ENCODE peak calls at places on chromosomes 16 and 17, in four cellular contexts. B is hepatocyte, F is fibroblast of lung, O is A549. Y is an unnamed sample.

GRCh38 chr17:55086635-55087058 is 118.1 kb downstream of the STXBP4 start:
- DNase-seq in B (no peak), F (peak; percentile 92), O (no peak), Y (no peak)

GRCh38 chr16:51242281-51242994 is 91.4 kb upstream of the SALL1 start:
- DNase-seq in B (no peak), O (no peak), F (no peak), Y (no peak)

GRCh38 chr17:56320443-56320842 is 167.2 kb downstream of the ANKFN1 start:
- DNase-seq in O (no peak), F (no peak), B (no peak), Y (no peak)

GRCh38 chr16:2027024-2028010 is 615 bp downstream of the NHERF2 start:
- DNase-seq in B (no peak), F (no peak), O (no peak), Y (peak; percentile 44)

GRCh38 chr17:66627985-66628384 is 206.9 kb upstream of the CACNG5 start:
- DNase-seq in B (peak; percentile 39), O (no peak), F (no peak), Y (no peak)

GRCh38 chr16:83068686-83069085 is 441.9 kb downstream of the CDH13 start:
- DNase-seq in O (no peak), B (no peak), F (peak; percentile 63), Y (no peak)

GRCh38 chr17:76716146-76716833 is 5.5 kb upstream of the MXRA7 start:
- DNase-seq in F (peak; percentile 98), O (no peak), B (peak; percentile 75), Y (no peak)

GRCh38 chr16:84741351-84741791 is 41.6 kb downstream of the USP10 start:
- DNase-seq in O (no peak), B (no peak), F (peak; percentile 33), Y (no peak)

GRCh38 chr17:82901836-82902235 is 62.0 kb upstream of the ZNF750 start:
- DNase-seq in O (no peak), F (no peak), B (no peak), Y (no peak)

GRCh38 chr16:17358350-17358749 is 112.4 kb downstream of the XYLT1 start:
- DNase-seq in F (no peak), B (no peak), O (no peak), Y (no peak)

GRCh38 chr16:17360810-17361209 is 110.0 kb downstream of the XYLT1 start:
- DNase-seq in O (no peak), B (no peak), F (no peak), Y (no peak)

GRCh38 chr16:17357302-17358062 is 113.3 kb downstream of the XYLT1 start:
- DNase-seq in O (no peak), F (no peak), B (no peak), Y (no peak)

GRCh38 chr16:17358846-17359245 is 111.9 kb downstream of the XYLT1 start:
- DNase-seq in B (no peak), O (no peak), F (no peak), Y (no peak)

GRCh38 chr16:17359778-17360177 is 111.0 kb downstream of the XYLT1 start:
- DNase-seq in O (no peak), B (no peak), F (no peak), Y (peak; percentile 33)
- H3K4me2 ChIP-seq in O (no peak overlapping the region), B (no peak overlapping the region), F (no peak overlapping the region), Y (peak overlapping the region; percentile 23)

GRCh38 chr16:58236831-58237230 is 38.9 kb upstream of the CSNK2A2 start:
- DNase-seq in B (no peak), F (no peak), O (no peak), Y (no peak)

GRCh38 chr16:58234831-58235595 is 37.1 kb upstream of the CSNK2A2 start:
- DNase-seq in O (no peak), F (no peak), B (no peak), Y (no peak)

GRCh38 chr16:58230259-58230658 is 32.4 kb upstream of the CSNK2A2 start:
- DNase-seq in F (no peak), O (no peak), B (no peak), Y (no peak)

GRCh38 chr16:58236231-58236690 is 38.4 kb upstream of the CSNK2A2 start:
- DNase-seq in F (peak; percentile 56), O (peak; percentile 82), B (peak; percentile 79), Y (peak; percentile 78)

GRCh38 chr16:58235663-58236062 is 37.8 kb upstream of the CSNK2A2 start:
- DNase-seq in O (no peak), F (no peak), B (no peak), Y (no peak)
- H3K4me2 ChIP-seq in O (peak overlapping the region; percentile 65), F (no peak overlapping the region), B (peak overlapping the region; percentile 88), Y (peak overlapping the region; percentile 86)

DNA sequence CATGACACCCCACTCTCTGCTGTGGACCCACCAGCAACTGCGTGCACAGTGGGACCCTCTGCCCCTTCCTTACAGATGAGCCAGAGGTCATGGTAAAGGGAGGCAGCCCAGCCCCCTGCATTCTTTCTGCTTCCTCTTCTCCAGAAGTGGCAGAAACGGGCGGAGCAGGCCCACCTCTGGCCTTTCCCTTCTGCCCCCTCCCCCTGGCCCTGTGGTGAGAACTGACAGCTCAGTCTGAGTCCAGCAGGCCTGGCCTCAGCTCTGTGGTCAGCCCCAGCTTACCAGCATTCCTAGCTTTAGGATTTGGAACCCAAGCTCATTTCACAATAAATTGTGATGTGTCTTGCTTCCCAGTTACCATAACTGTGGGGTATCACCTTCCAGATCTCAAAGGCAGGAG is 4.8 kb upstream of the ANKRD11 start:
- DNase-seq in F (peak; percentile 83), O (no peak), B (no peak), Y (no peak)
- H3K4me2 ChIP-seq in F (no peak overlapping the region), O (no peak overlapping the region), B (no peak overlapping the region), Y (no peak overlapping the region)

GRCh38 chr17:58329808-58330543 is 1.4 kb upstream of the TSPOAP1 start:
- DNase-seq in B (no peak), O (no peak), F (no peak), Y (peak; percentile 67)

GRCh38 chr17:58326609-58327341 is 1.8 kb downstream of the TSPOAP1 start:
- DNase-seq in O (no peak), B (no peak), F (no peak), Y (peak; percentile 47)

GRCh38 chr17:58327363-58328194 is 1.0 kb downstream of the TSPOAP1 start:
- DNase-seq in B (no peak), O (no peak), F (no peak), Y (peak; percentile 70)

GRCh38 chr17:58329035-58329807 is 626 bp upstream of the TSPOAP1 start:
- DNase-seq in F (no peak), O (no peak), B (no peak), Y (peak; percentile 92)

GRCh38 chr17:58328195-58329034 is at the start of gene TSPOAP1:
- DNase-seq in F (no peak), B (no peak), O (no peak), Y (peak; percentile 89)
- H3K4me2 ChIP-seq in F (no peak within 1 kb of the TSS), B (peak within 1 kb of the TSS; percentile 53), O (no peak within 1 kb of the TSS), Y (peak within 1 kb of the TSS; percentile 92)

DNA sequence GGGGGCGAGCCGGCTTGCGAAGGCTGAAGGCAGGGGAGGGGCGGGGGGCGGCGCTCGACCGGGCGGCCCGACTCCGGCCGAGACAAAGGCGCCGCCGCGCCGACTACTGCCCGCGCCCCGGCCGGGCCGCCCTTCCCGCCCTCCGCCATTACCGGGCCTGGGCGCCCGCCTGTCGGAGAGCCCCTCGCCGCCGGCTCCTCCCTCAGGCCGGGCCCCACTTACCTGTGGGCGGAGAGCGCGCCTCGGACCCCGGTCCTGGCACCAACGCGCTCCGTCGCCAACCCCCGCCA is 286 bp downstream of the SIAH1 start:
- DNase-seq in O (no peak), B (no peak), F (no peak), Y (no peak)
- H3K4me2 ChIP-seq in O (peak overlapping the region; percentile 14), B (no peak overlapping the region), F (no peak overlapping the region), Y (peak overlapping the region; percentile 41)

GRCh38 chr17:74296548-74296936 is 22.5 kb downstream of the DNAI2 start:
- DNase-seq in B (peak; percentile 88), O (peak; percentile 60), F (peak; percentile 44), Y (peak; percentile 39)
- H3K4me2 ChIP-seq in B (peak overlapping the region; percentile 48), O (no peak overlapping the region), F (no peak overlapping the region), Y (no peak overlapping the region)

GRCh38 chr16:4093495-4094137 is 22.6 kb downstream of the ADCY9 start:
- DNase-seq in O (no peak), F (no peak), B (no peak), Y (no peak)
- H3K4me2 ChIP-seq in O (peak overlapping the region; percentile 44), F (peak overlapping the region; percentile 7), B (peak overlapping the region; percentile 57), Y (no peak overlapping the region)